ENCODE peak calls at places on chromosomes 6 and 20, in five cellular contexts. One of them, this sample, is unnamed.

GRCh38 chr20:53570446-53571276 is 23.0 kb downstream of the ZNF217 start:
- DNase-seq in GM23338: no peak
- DNase-seq in sigmoid colon: no peak
- DNase-seq in HCT116: no peak
- DNase-seq in HL-60: no peak
- DNase-seq in this sample: no peak

GRCh38 chr6:144195671-144196070 is 45.4 kb downstream of the STX11 start:
- DNase-seq in GM23338: no peak
- DNase-seq in sigmoid colon: no peak
- DNase-seq in HCT116: no peak
- DNase-seq in HL-60: no peak
- DNase-seq in this sample: no peak

GRCh38 chr6:33367009-33367714 is 24.5 kb upstream of the KIFC1 start:
- DNase-seq in GM23338: no peak
- DNase-seq in sigmoid colon: no peak
- DNase-seq in HCT116: no peak
- DNase-seq in HL-60: no peak
- DNase-seq in this sample: no peak

GRCh38 chr20:48864254-48864653 is 36.5 kb upstream of the PREX1 start:
- DNase-seq in GM23338: no peak
- DNase-seq in sigmoid colon: no peak
- DNase-seq in HCT116: no peak
- DNase-seq in HL-60: no peak
- DNase-seq in this sample: no peak

GRCh38 chr6:33746036-33746600 is 587 bp downstream of the IP6K3 start:
- DNase-seq in GM23338: peak
- DNase-seq in sigmoid colon: peak
- DNase-seq in HCT116: no peak
- DNase-seq in HL-60: no peak
- DNase-seq in this sample: no peak

GRCh38 chr6:100266512-100266911 is 198.2 kb downstream of the SIM1 start:
- DNase-seq in GM23338: peak
- DNase-seq in sigmoid colon: no peak
- DNase-seq in HCT116: no peak
- DNase-seq in HL-60: no peak
- DNase-seq in this sample: no peak

GRCh38 chr6:111978826-111979225 is 75.1 kb upstream of the CCN6 start:
- DNase-seq in GM23338: no peak
- DNase-seq in sigmoid colon: no peak
- DNase-seq in HCT116: no peak
- DNase-seq in HL-60: no peak
- DNase-seq in this sample: no peak

GRCh38 chr20:33531047-33531877 is 41.4 kb downstream of the CBFA2T2 start:
- DNase-seq in GM23338: no peak
- DNase-seq in sigmoid colon: no peak
- DNase-seq in HCT116: no peak
- DNase-seq in HL-60: no peak
- DNase-seq in this sample: peak

GRCh38 chr20:61937963-61938838 is 127.5 kb downstream of the TAF4 start:
- DNase-seq in GM23338: no peak
- DNase-seq in sigmoid colon: peak
- DNase-seq in HCT116: no peak
- DNase-seq in HL-60: no peak
- DNase-seq in this sample: no peak

GRCh38 chr6:30883743-30884520 is at the start of gene DDR1:
- DNase-seq in GM23338: peak
- DNase-seq in sigmoid colon: peak
- DNase-seq in HCT116: no peak
- DNase-seq in HL-60: peak
- DNase-seq in this sample: no peak

GRCh38 chr6:99530627-99531026 is 15.4 kb upstream of the USP45 start:
- DNase-seq in GM23338: no peak
- DNase-seq in sigmoid colon: no peak
- DNase-seq in HCT116: no peak
- DNase-seq in HL-60: no peak
- DNase-seq in this sample: no peak

GRCh38 chr6:15296249-15296648 is 50.4 kb downstream of the JARID2 start:
- DNase-seq in GM23338: no peak
- DNase-seq in sigmoid colon: no peak
- DNase-seq in HCT116: no peak
- DNase-seq in HL-60: no peak
- DNase-seq in this sample: no peak

GRCh38 chr20:17172826-17173420 is 53.9 kb upstream of the PCSK2 start:
- DNase-seq in GM23338: no peak
- DNase-seq in sigmoid colon: no peak
- DNase-seq in HCT116: no peak
- DNase-seq in HL-60: no peak
- DNase-seq in this sample: no peak

GRCh38 chr6:31680841-31681671 is at the start of gene LY6G5C:
- DNase-seq in GM23338: peak
- DNase-seq in sigmoid colon: peak
- DNase-seq in HCT116: peak
- DNase-seq in HL-60: peak
- DNase-seq in this sample: peak

GRCh38 chr20:54004397-54004940 is 65.9 kb downstream of the BCAS1 start:
- DNase-seq in GM23338: no peak
- DNase-seq in sigmoid colon: no peak
- DNase-seq in HCT116: no peak
- DNase-seq in HL-60: no peak
- DNase-seq in this sample: no peak

GRCh38 chr6:137102851-137103492 is 58.2 kb upstream of the IL20RA start:
- DNase-seq in GM23338: no peak
- DNase-seq in sigmoid colon: no peak
- DNase-seq in HCT116: no peak
- DNase-seq in HL-60: no peak
- DNase-seq in this sample: no peak
- TF ChIP-seq POLR2AphosphoS5 in GM23338: no peak
- TF ChIP-seq POLR2AphosphoS5 in sigmoid colon: no peak
- TF ChIP-seq POLR2AphosphoS5 in HCT116: no peak
- TF ChIP-seq POLR2AphosphoS5 in HL-60: no peak
- TF ChIP-seq POLR2AphosphoS5 in this sample: no peak

DNA sequence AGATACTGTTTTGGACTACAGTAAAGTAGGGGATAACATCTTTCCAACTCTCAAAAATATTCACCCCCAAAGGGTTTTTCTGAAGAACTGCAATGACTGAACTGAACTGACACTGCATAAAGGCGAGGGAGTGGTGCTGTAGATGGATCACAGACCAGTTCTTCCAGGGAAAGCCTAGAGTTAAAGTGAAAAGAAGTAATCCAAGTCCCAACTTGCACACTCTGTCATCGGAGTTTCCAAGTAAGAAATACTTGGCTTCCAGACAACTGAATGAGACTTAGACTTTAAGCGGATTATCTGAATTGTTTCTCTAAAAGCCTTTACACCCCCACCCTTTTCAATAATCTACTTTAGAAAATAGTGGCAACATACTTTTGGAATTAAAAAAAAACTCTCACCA is 134.1 kb upstream of the PREP start:
- DNase-seq in GM23338: no peak
- DNase-seq in sigmoid colon: no peak
- DNase-seq in HCT116: no peak
- DNase-seq in HL-60: no peak
- DNase-seq in this sample: no peak
- H3K27ac ChIP-seq in GM23338: no peak
- H3K27ac ChIP-seq in sigmoid colon: no peak
- H3K27ac ChIP-seq in HCT116: no peak
- H3K27ac ChIP-seq in HL-60: no peak
- H3K27ac ChIP-seq in this sample: no peak

DNA sequence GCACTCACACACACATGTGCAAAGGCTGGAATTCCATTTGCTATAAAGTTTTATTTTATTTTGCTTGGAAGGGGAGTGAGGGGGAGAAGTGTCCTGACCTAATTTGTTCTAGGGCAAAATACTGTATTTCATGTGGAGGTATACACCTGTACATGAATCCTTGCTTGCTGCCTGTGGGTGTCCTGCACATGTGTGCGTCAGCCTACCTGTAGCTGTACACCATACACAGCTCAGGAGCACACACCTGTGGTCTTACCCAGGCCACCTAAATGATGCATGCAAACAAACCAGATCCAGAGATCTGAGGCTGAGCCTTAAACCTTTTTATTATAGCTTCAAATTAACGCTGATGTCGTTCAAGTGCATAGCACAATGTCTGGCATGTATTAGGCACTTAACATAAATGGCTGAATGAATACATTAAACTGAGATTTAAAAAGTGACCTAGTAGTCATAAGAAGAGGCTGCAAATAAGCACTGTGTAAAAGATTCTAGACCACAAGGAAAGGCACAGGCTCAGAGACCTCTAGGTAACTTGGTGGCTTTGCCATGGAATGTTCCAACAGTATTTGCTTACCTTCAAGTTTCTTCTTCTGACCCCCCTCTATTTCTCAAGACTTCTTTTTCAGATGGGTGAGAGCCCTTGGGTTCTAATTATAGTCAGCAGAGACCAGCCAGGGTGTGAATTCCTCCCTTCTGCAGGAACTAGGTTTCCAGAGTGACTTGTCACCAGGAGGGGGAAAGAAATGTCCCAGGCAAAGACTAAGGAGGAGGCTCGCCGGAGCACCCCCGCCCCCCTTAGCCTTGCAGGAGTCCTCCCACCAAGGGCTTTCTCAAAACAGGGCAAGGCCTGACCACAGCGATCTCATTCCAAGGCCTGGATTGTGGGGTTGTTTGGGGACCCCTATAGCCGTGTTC is 13.4 kb downstream of the FOXC1 start:
- DNase-seq in GM23338: peak
- DNase-seq in sigmoid colon: peak
- DNase-seq in HCT116: no peak
- DNase-seq in HL-60: no peak
- DNase-seq in this sample: no peak
- H3K4me3 ChIP-seq in GM23338: peak
- H3K4me3 ChIP-seq in sigmoid colon: no peak
- H3K4me3 ChIP-seq in HCT116: no peak
- H3K4me3 ChIP-seq in HL-60: no peak
- H3K4me3 ChIP-seq in this sample: no peak

GRCh38 chr6:52139985-52140680 is 46.0 kb upstream of the IL17A start:
- DNase-seq in GM23338: no peak
- DNase-seq in sigmoid colon: no peak
- DNase-seq in HCT116: no peak
- DNase-seq in HL-60: no peak
- DNase-seq in this sample: no peak

GRCh38 chr6:52143551-52143950 is 42.6 kb upstream of the IL17A start:
- DNase-seq in GM23338: no peak
- DNase-seq in sigmoid colon: no peak
- DNase-seq in HCT116: no peak
- DNase-seq in HL-60: no peak
- DNase-seq in this sample: no peak

GRCh38 chr6:52144196-52145076 is 41.7 kb upstream of the IL17A start:
- DNase-seq in GM23338: no peak
- DNase-seq in sigmoid colon: no peak
- DNase-seq in HCT116: no peak
- DNase-seq in HL-60: no peak
- DNase-seq in this sample: no peak

GRCh38 chr6:52138284-52138683 is 47.9 kb upstream of the IL17A start:
- DNase-seq in GM23338: no peak
- DNase-seq in sigmoid colon: no peak
- DNase-seq in HCT116: no peak
- DNase-seq in HL-60: no peak
- DNase-seq in this sample: no peak

DNA sequence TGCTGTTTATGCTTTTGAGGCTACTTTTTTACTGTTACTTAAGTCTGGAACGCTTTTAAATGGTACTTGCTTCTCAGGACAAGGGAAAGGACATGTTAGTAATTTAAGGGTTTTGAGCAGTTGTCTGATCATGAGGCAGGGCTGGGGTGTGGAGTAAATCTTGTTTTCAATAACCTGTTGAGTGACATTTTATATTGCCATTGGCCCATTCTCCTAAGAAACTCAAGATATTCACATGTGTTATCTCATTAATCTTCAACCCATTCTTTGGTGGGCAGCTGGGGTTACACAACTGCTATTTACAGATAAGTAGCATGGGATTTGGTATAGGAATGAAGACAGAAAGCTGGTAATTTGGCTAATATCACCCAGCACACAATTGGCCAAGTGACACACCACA is 44.6 kb upstream of the IL17A start:
- DNase-seq in GM23338: no peak
- DNase-seq in sigmoid colon: no peak
- DNase-seq in HCT116: no peak
- DNase-seq in HL-60: no peak
- DNase-seq in this sample: no peak
- TF ChIP-seq POLR2AphosphoS5 in GM23338: no peak
- TF ChIP-seq POLR2AphosphoS5 in sigmoid colon: no peak
- TF ChIP-seq POLR2AphosphoS5 in HCT116: no peak
- TF ChIP-seq POLR2AphosphoS5 in HL-60: no peak
- TF ChIP-seq POLR2AphosphoS5 in this sample: no peak

GRCh38 chr6:136550330-136551071 is at the start of gene MAP7:
- DNase-seq in GM23338: peak
- DNase-seq in sigmoid colon: peak
- DNase-seq in HCT116: peak
- DNase-seq in HL-60: no peak
- DNase-seq in this sample: no peak

GRCh38 chr6:136553166-136553787 is 3.1 kb upstream of the MAP7 start:
- DNase-seq in GM23338: no peak
- DNase-seq in sigmoid colon: no peak
- DNase-seq in HCT116: no peak
- DNase-seq in HL-60: no peak
- DNase-seq in this sample: no peak

GRCh38 chr6:136550045-136550329 is 235 bp downstream of the MAP7 start:
- DNase-seq in GM23338: no peak
- DNase-seq in sigmoid colon: no peak
- DNase-seq in HCT116: no peak
- DNase-seq in HL-60: no peak
- DNase-seq in this sample: no peak

GRCh38 chr6:136551103-136551502 is 881 bp upstream of the MAP7 start:
- DNase-seq in GM23338: no peak
- DNase-seq in sigmoid colon: no peak
- DNase-seq in HCT116: no peak
- DNase-seq in HL-60: no peak
- DNase-seq in this sample: no peak

GRCh38 chr6:136552054-136552453 is 1.8 kb upstream of the MAP7 start:
- DNase-seq in GM23338: no peak
- DNase-seq in sigmoid colon: no peak
- DNase-seq in HCT116: no peak
- DNase-seq in HL-60: no peak
- DNase-seq in this sample: no peak
- H3K27ac ChIP-seq in GM23338: no peak
- H3K27ac ChIP-seq in sigmoid colon: no peak
- H3K27ac ChIP-seq in HCT116: no peak
- H3K27ac ChIP-seq in HL-60: no peak
- H3K27ac ChIP-seq in this sample: no peak

GRCh38 chr20:56922497-56922896 is 293.4 kb downstream of the TFAP2C start:
- DNase-seq in GM23338: no peak
- DNase-seq in sigmoid colon: no peak
- DNase-seq in HCT116: no peak
- DNase-seq in HL-60: no peak
- DNase-seq in this sample: no peak

GRCh38 chr20:56925696-56926101 is 296.6 kb downstream of the TFAP2C start:
- DNase-seq in GM23338: no peak
- DNase-seq in sigmoid colon: peak
- DNase-seq in HCT116: no peak
- DNase-seq in HL-60: no peak
- DNase-seq in this sample: no peak

GRCh38 chr20:56926501-56926900 is 297.4 kb downstream of the TFAP2C start:
- DNase-seq in GM23338: no peak
- DNase-seq in sigmoid colon: no peak
- DNase-seq in HCT116: no peak
- DNase-seq in HL-60: no peak
- DNase-seq in this sample: no peak

GRCh38 chr20:56924976-56925695 is 296.0 kb downstream of the TFAP2C start:
- DNase-seq in GM23338: peak
- DNase-seq in sigmoid colon: peak
- DNase-seq in HCT116: no peak
- DNase-seq in HL-60: no peak
- DNase-seq in this sample: no peak

GRCh38 chr20:56924316-56924975 is 295.3 kb downstream of the TFAP2C start:
- DNase-seq in GM23338: peak
- DNase-seq in sigmoid colon: peak
- DNase-seq in HCT116: no peak
- DNase-seq in HL-60: no peak
- DNase-seq in this sample: no peak
- H3K4me3 ChIP-seq in GM23338: peak
- H3K4me3 ChIP-seq in sigmoid colon: no peak
- H3K4me3 ChIP-seq in HCT116: no peak
- H3K4me3 ChIP-seq in HL-60: no peak
- H3K4me3 ChIP-seq in this sample: no peak